ENCODE peak calls at places on chromosomes 16 and 17, in six cellular contexts. H, D, S, G, B and X are unnamed samples.

GRCh38 chr17:50836826-50837225 is 1.4 kb downstream of the WFIKKN2 start:
- DNase-seq in D (no peak), B (no peak), S (no peak), G (no peak), H (no peak), X (no peak)

GRCh38 chr17:48910370-48910769 is 2.2 kb downstream of the UBE2Z start:
- DNase-seq in G (no peak), S (no peak), B (peak; percentile 49), H (no peak), D (no peak), X (no peak)

GRCh38 chr17:80923211-80924110 is 68.2 kb upstream of the CHMP6 start:
- DNase-seq in D (no peak), H (no peak), S (no peak), B (no peak), G (no peak), X (no peak)

GRCh38 chr17:37744961-37745800 is at the start of gene HNF1B:
- DNase-seq in S (peak; percentile 74), G (no peak), D (no peak), H (no peak), B (no peak), X (peak; percentile 47)

GRCh38 chr16:61934591-61934990 is 101.6 kb downstream of the CDH8 start:
- DNase-seq in S (no peak), G (no peak), B (no peak), D (no peak), H (no peak), X (no peak)

GRCh38 chr16:72927199-72928088 is 120.5 kb downstream of the ZFHX3 start:
- DNase-seq in G (peak; percentile 87), H (no peak), D (no peak), B (no peak), S (no peak), X (no peak)

GRCh38 chr17:36936455-36936934 is 780 bp upstream of the LHX1 start:
- DNase-seq in H (no peak), S (no peak), B (no peak), D (no peak), G (no peak), X (no peak)

GRCh38 chr16:81429045-81429521 is 15.5 kb upstream of the CMIP start:
- DNase-seq in H (no peak), S (peak; percentile 57), B (peak; percentile 24), D (no peak), G (peak; percentile 78), X (no peak)

GRCh38 chr16:80862153-80862552 is 57.8 kb upstream of the CDYL2 start:
- DNase-seq in G (no peak), B (no peak), H (no peak), S (no peak), D (no peak), X (no peak)

GRCh38 chr16:86303787-86304685 is 206.3 kb upstream of the FOXF1 start:
- DNase-seq in D (no peak), B (no peak), G (no peak), H (no peak), S (peak; percentile 40), X (no peak)